ENCODE peak calls at places on chromosomes 12 and 14, in ten cellular contexts. One of them, this sample, is unnamed.

GRCh38 chr12:96434107-96434506 is 33.9 kb upstream of the CDK17 start:
- DNase-seq in heart left ventricle: no peak
- DNase-seq in head of caudate nucleus: no peak
- DNase-seq in naive thymus-derived CD8-positive, alpha-beta T cell: peak; percentile 70
- DNase-seq in choroid plexus epithelial cell: peak; percentile 99
- DNase-seq in substantia nigra: no peak
- DNase-seq in stimulated activated CD4-positive, alpha-beta T cell treated with anti-CD3 and anti-CD28 coated beads, Interleukin-1b, Interleukin-23, amount 100 ng/mL, for 4 hours: no peak
- DNase-seq in AG08395: peak; percentile 56
- DNase-seq in HT-29: no peak
- DNase-seq in left ventricle myocardium inferior: no peak
- DNase-seq in this sample: peak; percentile 53

GRCh38 chr12:53623526-53623925 is 2.7 kb downstream of the ATF7 start:
- DNase-seq in heart left ventricle: no peak
- DNase-seq in head of caudate nucleus: no peak
- DNase-seq in naive thymus-derived CD8-positive, alpha-beta T cell: no peak
- DNase-seq in choroid plexus epithelial cell: peak; percentile 88
- DNase-seq in substantia nigra: no peak
- DNase-seq in stimulated activated CD4-positive, alpha-beta T cell treated with anti-CD3 and anti-CD28 coated beads, Interleukin-1b, Interleukin-23, amount 100 ng/mL, for 4 hours: no peak
- DNase-seq in AG08395: peak; percentile 65
- DNase-seq in HT-29: no peak
- DNase-seq in left ventricle myocardium inferior: no peak
- DNase-seq in this sample: peak; percentile 35

GRCh38 chr14:53946404-53947400 is 9.9 kb downstream of the BMP4 start:
- DNase-seq in heart left ventricle: no peak
- DNase-seq in head of caudate nucleus: no peak
- DNase-seq in naive thymus-derived CD8-positive, alpha-beta T cell: no peak
- DNase-seq in choroid plexus epithelial cell: no peak
- DNase-seq in substantia nigra: no peak
- DNase-seq in stimulated activated CD4-positive, alpha-beta T cell treated with anti-CD3 and anti-CD28 coated beads, Interleukin-1b, Interleukin-23, amount 100 ng/mL, for 4 hours: no peak
- DNase-seq in AG08395: no peak
- DNase-seq in HT-29: peak; percentile 64
- DNase-seq in left ventricle myocardium inferior: no peak
- DNase-seq in this sample: peak; percentile 11

GRCh38 chr12:30694971-30695326 is 720 bp downstream of the IPO8 start:
- DNase-seq in heart left ventricle: peak; percentile 33
- DNase-seq in head of caudate nucleus: peak; percentile 23
- DNase-seq in naive thymus-derived CD8-positive, alpha-beta T cell: no peak
- DNase-seq in choroid plexus epithelial cell: peak; percentile 45
- DNase-seq in substantia nigra: no peak
- DNase-seq in stimulated activated CD4-positive, alpha-beta T cell treated with anti-CD3 and anti-CD28 coated beads, Interleukin-1b, Interleukin-23, amount 100 ng/mL, for 4 hours: peak; percentile 5
- DNase-seq in AG08395: peak; percentile 50
- DNase-seq in HT-29: peak; percentile 76
- DNase-seq in left ventricle myocardium inferior: no peak
- DNase-seq in this sample: peak; percentile 75

GRCh38 chr14:61145258-61145902 is 135.8 kb downstream of the TMEM30B start:
- DNase-seq in heart left ventricle: no peak
- DNase-seq in head of caudate nucleus: no peak
- DNase-seq in naive thymus-derived CD8-positive, alpha-beta T cell: no peak
- DNase-seq in choroid plexus epithelial cell: peak; percentile 95
- DNase-seq in substantia nigra: no peak
- DNase-seq in stimulated activated CD4-positive, alpha-beta T cell treated with anti-CD3 and anti-CD28 coated beads, Interleukin-1b, Interleukin-23, amount 100 ng/mL, for 4 hours: no peak
- DNase-seq in AG08395: peak; percentile 82
- DNase-seq in HT-29: no peak
- DNase-seq in left ventricle myocardium inferior: no peak
- DNase-seq in this sample: peak; percentile 95

GRCh38 chr12:88931598-88931997 is 351.3 kb upstream of the KITLG start:
- DNase-seq in heart left ventricle: no peak
- DNase-seq in head of caudate nucleus: no peak
- DNase-seq in naive thymus-derived CD8-positive, alpha-beta T cell: no peak
- DNase-seq in choroid plexus epithelial cell: no peak
- DNase-seq in substantia nigra: no peak
- DNase-seq in stimulated activated CD4-positive, alpha-beta T cell treated with anti-CD3 and anti-CD28 coated beads, Interleukin-1b, Interleukin-23, amount 100 ng/mL, for 4 hours: no peak
- DNase-seq in AG08395: no peak
- DNase-seq in HT-29: peak; percentile 49
- DNase-seq in left ventricle myocardium inferior: no peak
- DNase-seq in this sample: no peak

GRCh38 chr12:65335021-65335714 is 56.7 kb downstream of the MSRB3 start:
- DNase-seq in heart left ventricle: peak; percentile 64
- DNase-seq in head of caudate nucleus: no peak
- DNase-seq in naive thymus-derived CD8-positive, alpha-beta T cell: no peak
- DNase-seq in choroid plexus epithelial cell: peak; percentile 97
- DNase-seq in substantia nigra: no peak
- DNase-seq in stimulated activated CD4-positive, alpha-beta T cell treated with anti-CD3 and anti-CD28 coated beads, Interleukin-1b, Interleukin-23, amount 100 ng/mL, for 4 hours: no peak
- DNase-seq in AG08395: peak; percentile 78
- DNase-seq in HT-29: peak; percentile 51
- DNase-seq in left ventricle myocardium inferior: no peak
- DNase-seq in this sample: peak; percentile 89

GRCh38 chr12:118763239-118763638 is 218.1 kb upstream of the SRRM4 start:
- DNase-seq in heart left ventricle: no peak
- DNase-seq in head of caudate nucleus: no peak
- DNase-seq in naive thymus-derived CD8-positive, alpha-beta T cell: no peak
- DNase-seq in choroid plexus epithelial cell: no peak
- DNase-seq in substantia nigra: no peak
- DNase-seq in stimulated activated CD4-positive, alpha-beta T cell treated with anti-CD3 and anti-CD28 coated beads, Interleukin-1b, Interleukin-23, amount 100 ng/mL, for 4 hours: no peak
- DNase-seq in AG08395: no peak
- DNase-seq in HT-29: no peak
- DNase-seq in left ventricle myocardium inferior: no peak
- DNase-seq in this sample: no peak

GRCh38 chr14:35509846-35510245 is 24.1 kb upstream of the INSM2 start:
- DNase-seq in heart left ventricle: no peak
- DNase-seq in head of caudate nucleus: no peak
- DNase-seq in naive thymus-derived CD8-positive, alpha-beta T cell: no peak
- DNase-seq in choroid plexus epithelial cell: no peak
- DNase-seq in substantia nigra: no peak
- DNase-seq in stimulated activated CD4-positive, alpha-beta T cell treated with anti-CD3 and anti-CD28 coated beads, Interleukin-1b, Interleukin-23, amount 100 ng/mL, for 4 hours: no peak
- DNase-seq in AG08395: no peak
- DNase-seq in HT-29: no peak
- DNase-seq in left ventricle myocardium inferior: no peak
- DNase-seq in this sample: no peak

GRCh38 chr14:95215094-95215493 is 57.8 kb upstream of the DICER1 start:
- DNase-seq in heart left ventricle: no peak
- DNase-seq in head of caudate nucleus: no peak
- DNase-seq in naive thymus-derived CD8-positive, alpha-beta T cell: no peak
- DNase-seq in choroid plexus epithelial cell: no peak
- DNase-seq in substantia nigra: no peak
- DNase-seq in stimulated activated CD4-positive, alpha-beta T cell treated with anti-CD3 and anti-CD28 coated beads, Interleukin-1b, Interleukin-23, amount 100 ng/mL, for 4 hours: no peak
- DNase-seq in AG08395: no peak
- DNase-seq in HT-29: no peak
- DNase-seq in left ventricle myocardium inferior: no peak
- DNase-seq in this sample: no peak